ENCODE peak calls at places on chromosomes 6 and 20, in four cellular contexts. J, W, R and C are unnamed samples. For H3K4me1, the result is how much of the 10 kb centered on the place peaks cover.

GRCh38 chr6:133092771-133093170 is 148.4 kb upstream of the EYA4 start:
- DNase-seq in W (no peak), R (no peak), J (no peak), C (no peak)

GRCh38 chr20:48945840-48946514 is 24.5 kb downstream of the ARFGEF2 start:
- DNase-seq in R (peak), J (peak), W (no peak), C (peak)

GRCh38 chr20:48771542-48771941 is 56.3 kb downstream of the PREX1 start:
- DNase-seq in J (no peak), W (no peak), R (no peak), C (no peak)

GRCh38 chr6:130843575-130844320 is 16.5 kb downstream of the SMLR1 start:
- DNase-seq in W (no peak), R (peak), J (no peak), C (no peak)

GRCh38 chr6:20919677-20920385 is 385.6 kb downstream of the CDKAL1 start:
- DNase-seq in R (peak), J (no peak), W (no peak), C (no peak)

GRCh38 chr6:135183532-135184440 is 2.7 kb downstream of the MYB start:
- DNase-seq in J (no peak), R (peak), W (no peak), C (peak)

GRCh38 chr6:69584913-69585729 is 211.7 kb downstream of the LMBRD1 start:
- DNase-seq in J (no peak), R (no peak), W (no peak), C (no peak)

GRCh38 chr6:43803055-43803782 is 33.2 kb downstream of the VEGFA start:
- DNase-seq in R (no peak), J (no peak), W (no peak), C (no peak)

GRCh38 chr6:145148392-145149175 is 586.7 kb downstream of the EPM2A start:
- DNase-seq in W (no peak), J (peak), R (peak), C (peak)

GRCh38 chr20:3804254-3804751 is 8.2 kb downstream of the CDC25B start:
- DNase-seq in R (peak), J (no peak), W (no peak), C (no peak)

GRCh38 chr20:63357921-63358905 is 2.9 kb downstream of the CHRNA4 start:
- DNase-seq in R (no peak), J (no peak), W (no peak), C (no peak)

DNA sequence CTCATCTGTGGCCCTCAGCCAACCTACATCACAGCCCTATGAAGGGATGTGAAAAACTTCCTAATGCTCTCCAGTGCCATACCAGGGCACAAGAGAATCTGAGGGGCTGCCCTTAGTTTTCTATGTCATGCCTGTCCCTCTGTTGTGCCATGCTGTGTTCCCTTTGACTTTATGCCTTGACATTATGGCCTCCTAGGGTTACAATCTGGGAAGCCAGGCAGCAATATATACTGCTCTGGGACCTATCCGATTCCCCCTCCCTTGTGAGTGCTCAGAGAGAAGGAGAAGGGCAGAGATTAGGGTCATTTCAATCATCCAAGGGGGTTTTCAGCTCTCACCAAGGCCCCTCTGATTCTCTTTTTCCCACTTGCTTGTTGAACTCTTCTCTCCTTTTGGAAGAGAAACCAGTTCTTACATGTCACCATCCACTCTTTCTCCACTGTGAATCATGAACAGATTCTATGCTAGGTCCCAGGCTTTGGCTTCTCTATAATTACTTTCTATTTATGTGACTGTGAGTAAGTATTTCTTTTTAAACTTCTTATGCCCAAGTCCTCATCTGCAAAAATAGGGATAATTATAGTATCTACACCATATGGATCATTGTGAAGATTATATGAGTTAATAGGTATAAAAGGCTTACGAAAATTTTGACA is 14.2 kb upstream of the FRK start:
- DNase-seq in R (peak), J (no peak), W (no peak), C (no peak)
- H3K4me1 ChIP-seq in R (under half), J (under half), W (under half), C (under half)

DNA sequence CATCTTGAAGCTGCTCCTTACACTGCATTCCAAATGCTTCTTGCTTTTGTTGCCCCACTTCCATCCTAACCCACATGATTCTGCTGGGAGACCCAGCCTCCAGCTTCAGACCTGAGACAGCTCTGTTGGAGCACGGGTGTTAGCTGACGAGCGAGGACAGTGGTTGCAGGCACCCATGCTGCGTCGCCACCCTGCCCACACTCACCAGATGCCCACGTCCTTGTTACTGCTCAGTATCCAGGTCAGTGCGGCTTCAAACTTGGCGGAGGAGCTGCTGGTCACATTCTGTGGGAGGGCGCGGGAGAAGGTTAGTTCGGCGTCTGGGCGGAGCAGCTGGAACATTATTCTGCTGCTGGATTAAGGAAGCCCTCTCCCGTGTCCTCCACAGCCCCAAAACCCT is 9.0 kb downstream of the LEMD2 start:
- DNase-seq in R (no peak), J (no peak), W (no peak), C (no peak)
- H3K27ac ChIP-seq in R (no peak), J (no peak), W (no peak), C (no peak)

GRCh38 chr20:50372770-50373088 is 137.5 kb upstream of the PTPN1 start:
- DNase-seq in W (no peak), R (peak), J (no peak), C (no peak)
- H3K4me1 ChIP-seq in W (under half), R (under half), J (under half), C (under half)

GRCh38 chr20:38830356-38830755 is 24.9 kb downstream of the PPP1R16B start:
- DNase-seq in J (no peak), R (no peak), W (no peak), C (no peak)
- H3K27ac ChIP-seq in J (no peak), R (no peak), W (no peak), C (no peak)

GRCh38 chr20:24475356-24475755 is 5.9 kb downstream of the SYNDIG1 start:
- DNase-seq in R (peak), W (no peak), J (no peak), C (no peak)
- H3K4me1 ChIP-seq in R (under half), W (under half), J (under half), C (under half)

DNA sequence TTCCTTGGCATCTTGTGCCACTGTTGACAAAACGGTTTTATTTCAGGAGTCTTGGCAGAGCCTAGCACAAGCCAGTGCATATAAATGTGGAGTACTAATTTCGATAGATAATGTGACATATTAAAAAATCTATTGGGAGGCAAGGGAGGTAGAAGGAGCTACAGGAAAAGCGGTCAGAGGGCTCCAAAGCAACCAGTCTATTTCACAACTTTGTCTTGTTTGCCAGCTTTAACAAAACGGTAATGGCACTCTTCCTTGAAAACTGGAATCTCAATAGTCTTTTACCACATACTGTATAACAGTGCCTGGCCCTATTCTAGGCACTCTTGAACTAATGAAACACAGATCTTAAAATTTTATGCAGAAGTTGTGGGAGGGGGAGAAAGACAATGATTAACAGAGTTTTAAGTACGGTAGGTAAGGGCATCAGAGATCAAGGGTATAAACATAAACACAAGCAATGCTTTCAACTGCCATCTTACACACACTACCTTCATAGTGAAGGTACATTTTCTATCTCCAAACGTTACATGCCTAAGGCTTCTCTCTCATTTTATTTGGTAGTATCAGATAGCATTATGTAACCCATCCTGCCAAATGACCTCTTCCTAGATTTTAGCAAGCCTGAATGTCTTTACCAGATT is 33.5 kb upstream of the SYNCRIP start:
- DNase-seq in J (no peak), W (no peak), R (no peak), C (no peak)
- H3K27ac ChIP-seq in J (no peak), W (peak), R (peak), C (peak)

GRCh38 chr6:157076427-157076774 is 246.9 kb downstream of the TMEM242 start:
- DNase-seq in R (no peak), W (no peak), J (no peak), C (no peak)
- H3K4me1 ChIP-seq in R (under half), W (under half), J (under half), C (under half)

GRCh38 chr6:30843611-30843998 is 40.7 kb upstream of the DDR1 start:
- DNase-seq in R (no peak), W (no peak), J (no peak), C (no peak)
- H3K27ac ChIP-seq in R (no peak), W (peak), J (peak), C (no peak)